ENCODE peak calls at places on chromosomes 16 and 17, in four cellular contexts. M is heart left ventricle, S is upper lobe of right lung, I is lower lobe of right lung. U is an unnamed sample.

GRCh38 chr16:17225551-17225950 is 245.2 kb downstream of the XYLT1 start:
- DNase-seq in M (no peak), S (no peak), I (no peak), U (no peak)

GRCh38 chr17:81405382-81406005 is 10.2 kb downstream of the BAHCC1 start:
- DNase-seq in I (no peak), M (peak), S (no peak), U (no peak)

GRCh38 chr17:32927724-32928526 is at the start of gene TMEM98:
- DNase-seq in I (no peak), S (peak), M (no peak), U (no peak)

GRCh38 chr17:34378664-34379101 is 15.7 kb upstream of the CCL1 start:
- DNase-seq in S (no peak), I (peak), M (no peak), U (no peak)

GRCh38 chr17:78387982-78388941 is 9.8 kb downstream of the PGS1 start:
- DNase-seq in I (no peak), M (no peak), S (no peak), U (no peak)

GRCh38 chr17:9259419-9259818 is 238.1 kb downstream of the NTN1 start:
- DNase-seq in I (no peak), S (no peak), M (peak), U (no peak)

GRCh38 chr17:65595071-65595655 is 33.7 kb upstream of the AXIN2 start:
- DNase-seq in I (no peak), M (no peak), S (no peak), U (no peak)

GRCh38 chr16:78478267-78478821 is 378.9 kb downstream of the WWOX start:
- DNase-seq in I (no peak), S (no peak), M (no peak), U (no peak)

GRCh38 chr17:62823111-62823895 is 15.2 kb upstream of the MARCHF10 start:
- DNase-seq in S (no peak), I (no peak), M (no peak), U (no peak)

GRCh38 chr16:82832861-82833260 is 206.1 kb downstream of the CDH13 start:
- DNase-seq in I (no peak), M (no peak), S (no peak), U (no peak)

GRCh38 chr16:86732621-86733297 is 154.4 kb downstream of the FOXL1 start:
- DNase-seq in S (no peak), M (no peak), I (no peak), U (no peak)
- H3K4me3 ChIP-seq in S (no peak), M (no peak), I (no peak), U (no peak)

DNA sequence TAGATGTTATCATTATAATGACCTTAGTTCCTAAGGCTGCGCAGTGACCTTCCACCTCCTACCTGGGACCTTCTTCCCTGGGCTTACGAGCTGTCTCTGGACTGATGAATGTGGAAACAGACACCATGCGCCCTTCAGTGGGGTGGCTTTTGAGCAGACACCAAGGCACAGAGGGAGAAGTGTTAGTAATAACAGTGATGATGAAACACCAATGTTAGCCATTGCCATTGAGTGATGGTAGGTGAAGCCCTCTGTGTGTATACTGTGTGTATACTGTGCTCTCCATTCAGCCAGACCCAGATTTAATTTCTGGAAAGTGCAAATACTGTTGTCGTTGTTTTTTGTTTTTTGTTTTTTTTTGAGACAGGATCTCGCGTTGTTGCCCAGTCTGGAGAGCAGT is 44.5 kb downstream of the CLEC16A start:
- DNase-seq in M (no peak), S (no peak), I (no peak), U (no peak)
- TF ChIP-seq CTCF in M (no peak), S (no peak), I (no peak), U (no peak)

DNA sequence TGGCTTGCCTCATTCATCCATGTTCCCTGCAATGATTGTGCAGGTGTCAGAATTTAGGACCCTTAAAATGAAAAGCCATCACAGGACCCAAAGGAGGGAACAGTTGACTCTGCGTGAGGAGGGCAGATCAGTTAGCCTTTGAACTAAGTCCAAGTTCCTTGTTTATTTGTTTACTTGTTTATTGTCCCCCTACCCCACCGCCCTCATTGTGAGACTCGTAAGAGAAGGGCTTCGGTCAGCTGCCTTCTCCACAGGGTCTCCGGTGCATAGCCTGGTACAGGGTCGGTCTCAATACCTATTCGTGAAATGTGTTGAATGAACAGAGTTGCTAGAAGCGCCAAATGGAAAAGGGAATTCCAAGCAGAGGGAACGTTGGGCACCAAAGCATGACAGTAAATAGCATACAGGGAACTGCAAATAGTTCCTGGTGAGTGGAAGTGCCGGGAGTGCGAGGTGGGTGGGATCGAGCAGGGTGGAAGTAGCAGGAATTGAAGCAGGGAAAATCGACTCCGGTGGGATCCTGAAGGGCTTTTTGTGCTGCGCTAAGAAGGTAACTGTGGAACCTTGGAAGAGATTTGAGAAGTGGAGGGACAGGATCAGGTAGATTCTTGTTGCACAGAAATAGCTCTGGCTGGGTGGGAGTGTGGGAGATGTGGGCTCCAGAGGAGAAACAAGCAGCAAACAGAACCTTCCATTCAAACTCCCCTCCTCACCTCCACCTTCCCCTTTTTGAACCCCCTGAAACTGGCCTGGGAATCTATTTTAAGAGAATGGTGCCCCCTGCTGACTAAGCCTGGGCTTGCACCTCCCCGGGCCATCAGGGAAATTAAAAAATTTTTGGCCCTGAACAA is 12.7 kb downstream of the SLC35B1 start:
- DNase-seq in S (peak), I (no peak), M (no peak), U (no peak)
- H3K4me3 ChIP-seq in S (no peak), I (no peak), M (no peak), U (no peak)

GRCh38 chr16:50056226-50056625 is 9.5 kb upstream of the HEATR3 start:
- DNase-seq in S (no peak), M (no peak), I (no peak), U (no peak)
- TF ChIP-seq CTCF in S (no peak), M (no peak), I (no peak), U (no peak)

DNA sequence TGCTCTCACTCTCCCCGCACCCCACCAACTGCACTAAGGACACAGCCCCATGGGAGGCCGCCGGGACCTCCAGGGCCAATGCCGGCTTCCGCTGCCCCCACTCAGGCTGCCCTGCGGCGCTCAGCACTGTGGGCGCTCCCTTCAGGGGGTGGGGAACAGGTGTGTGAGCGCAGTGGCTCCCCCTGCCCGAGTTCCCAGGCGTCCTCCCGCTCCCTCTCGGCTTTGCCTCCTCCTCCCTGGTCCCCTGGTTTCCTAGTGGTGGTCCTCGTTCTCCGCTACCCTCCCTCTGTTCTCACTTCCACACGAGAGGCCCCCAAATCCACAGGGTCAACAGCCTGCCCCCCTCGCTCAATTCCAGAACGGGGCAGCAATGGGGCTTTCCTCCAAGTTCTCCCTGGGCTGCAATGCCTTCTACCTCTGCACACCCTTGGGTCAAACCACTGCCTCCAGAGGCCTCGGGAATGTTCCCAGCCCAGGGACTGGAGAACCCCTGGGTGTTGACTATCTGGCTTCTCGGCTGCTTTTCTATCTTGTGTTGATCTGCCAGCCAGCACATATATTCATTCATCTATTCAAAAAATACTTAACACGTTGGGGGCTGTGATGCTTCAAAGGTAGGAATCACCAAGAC is 9.9 kb downstream of the FOXJ1 start:
- DNase-seq in S (no peak), M (no peak), I (no peak), U (no peak)
- H3K4me3 ChIP-seq in S (no peak), M (no peak), I (no peak), U (no peak)

DNA sequence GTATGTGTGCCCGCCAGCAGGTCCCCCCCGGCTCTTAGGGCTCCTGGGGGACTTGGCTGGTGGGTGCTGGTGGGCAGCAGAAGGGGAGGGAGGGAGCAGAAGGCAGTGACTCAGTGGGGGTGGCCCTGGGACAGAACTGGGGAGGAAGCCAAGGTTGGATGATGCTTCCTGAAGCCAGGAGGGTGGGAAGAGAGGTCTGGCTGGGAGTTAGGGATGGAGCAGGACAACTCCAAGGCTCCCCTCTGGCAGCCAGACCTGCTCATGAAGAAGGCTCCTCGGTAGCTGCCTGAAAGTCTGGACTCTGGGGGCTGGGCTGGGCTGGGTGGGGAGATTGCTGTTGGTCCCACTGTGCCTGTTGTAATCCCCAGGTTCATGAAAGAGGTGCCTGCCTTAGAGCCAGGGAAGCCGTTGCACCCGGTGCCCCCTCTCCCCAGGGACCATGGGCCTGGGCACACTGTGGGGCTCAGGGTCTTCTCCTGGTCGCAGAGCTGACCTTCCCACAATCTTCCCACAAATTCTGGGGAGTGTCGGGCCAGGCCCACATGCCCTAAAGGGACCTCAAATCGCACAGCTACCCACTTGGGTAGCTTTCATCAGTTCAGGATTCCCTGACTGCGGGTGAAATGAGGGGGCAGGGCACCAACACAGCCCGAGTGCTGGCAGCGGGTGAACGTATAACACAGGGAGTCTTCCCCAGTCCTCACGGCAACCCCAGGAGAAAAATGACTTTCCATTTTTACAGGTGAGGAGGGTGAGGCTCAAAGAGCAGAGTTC is 1.1 kb upstream of the PLEKHG4 start:
- DNase-seq in M (peak), S (no peak), I (no peak), U (no peak)
- TF ChIP-seq CTCF in M (no peak), S (no peak), I (no peak), U (no peak)

U was measured in suprapubic skin.